ENCODE peak calls at places on chromosomes 12 and 14, in four cellular contexts. One of them, this sample, is unnamed. For H3K4me1 and H3K36me3, the result is how much of the 10 kb centered on the place peaks cover.

GRCh38 chr12:104686196-104686595 is 229.4 kb downstream of the CHST11 start:
- DNase-seq in K562: no peak
- DNase-seq in tibial nerve: no peak
- DNase-seq in heart left ventricle: no peak
- DNase-seq in this sample: no peak

GRCh38 chr12:47838286-47838931 is 18.7 kb upstream of the HDAC7 start:
- DNase-seq in K562: peak
- DNase-seq in tibial nerve: no peak
- DNase-seq in heart left ventricle: no peak
- DNase-seq in this sample: no peak

GRCh38 chr14:23056257-23056955 is 914 bp downstream of the CDH24 start:
- DNase-seq in K562: peak
- DNase-seq in tibial nerve: no peak
- DNase-seq in heart left ventricle: peak
- DNase-seq in this sample: peak

GRCh38 chr12:72365151-72365550 is 93.0 kb downstream of the TRHDE start:
- DNase-seq in K562: no peak
- DNase-seq in tibial nerve: no peak
- DNase-seq in heart left ventricle: no peak
- DNase-seq in this sample: no peak

GRCh38 chr12:92077530-92077929 is 68.1 kb downstream of the BTG1 start:
- DNase-seq in K562: no peak
- DNase-seq in tibial nerve: no peak
- DNase-seq in heart left ventricle: no peak
- DNase-seq in this sample: no peak

GRCh38 chr12:131947482-131948027 is 2.2 kb upstream of the EP400 start:
- DNase-seq in K562: no peak
- DNase-seq in tibial nerve: no peak
- DNase-seq in heart left ventricle: no peak
- DNase-seq in this sample: no peak

GRCh38 chr12:108302471-108303311 is 36.4 kb downstream of the CMKLR1 start:
- DNase-seq in K562: no peak
- DNase-seq in tibial nerve: peak
- DNase-seq in heart left ventricle: peak
- DNase-seq in this sample: peak

GRCh38 chr12:75081305-75081704 is 128.3 kb downstream of the KCNC2 start:
- DNase-seq in K562: no peak
- DNase-seq in tibial nerve: no peak
- DNase-seq in heart left ventricle: no peak
- DNase-seq in this sample: no peak

GRCh38 chr12:109612975-109613502 is 39.4 kb downstream of the MVK start:
- DNase-seq in K562: peak
- DNase-seq in tibial nerve: no peak
- DNase-seq in heart left ventricle: no peak
- DNase-seq in this sample: no peak

GRCh38 chr14:53226553-53226952 is 73.4 kb upstream of the DDHD1 start:
- DNase-seq in K562: no peak
- DNase-seq in tibial nerve: no peak
- DNase-seq in heart left ventricle: peak
- DNase-seq in this sample: peak

GRCh38 chr12:28683371-28683770 is 465.7 kb upstream of the FAR2 start:
- DNase-seq in K562: no peak
- DNase-seq in tibial nerve: no peak
- DNase-seq in heart left ventricle: no peak
- DNase-seq in this sample: no peak

GRCh38 chr14:23008836-23009235 is 1.1 kb downstream of the C14orf93 start:
- DNase-seq in K562: peak
- DNase-seq in tibial nerve: no peak
- DNase-seq in heart left ventricle: no peak
- DNase-seq in this sample: no peak

GRCh38 chr12:113261847-113262470 is 40.7 kb downstream of the TPCN1 start:
- DNase-seq in K562: no peak
- DNase-seq in tibial nerve: no peak
- DNase-seq in heart left ventricle: no peak
- DNase-seq in this sample: no peak

GRCh38 chr12:19148860-19149259 is 19.3 kb downstream of the PLEKHA5 start:
- DNase-seq in K562: no peak
- DNase-seq in tibial nerve: no peak
- DNase-seq in heart left ventricle: no peak
- DNase-seq in this sample: no peak

GRCh38 chr14:103314496-103315277 is 19.4 kb upstream of the EIF5 start:
- DNase-seq in K562: peak
- DNase-seq in tibial nerve: no peak
- DNase-seq in heart left ventricle: no peak
- DNase-seq in this sample: no peak

GRCh38 chr14:101991336-101991735 is 27.0 kb downstream of the DYNC1H1 start:
- DNase-seq in K562: no peak
- DNase-seq in tibial nerve: no peak
- DNase-seq in heart left ventricle: no peak
- DNase-seq in this sample: no peak

GRCh38 chr14:105485720-105486332 is 860 bp upstream of the CRIP1 start:
- DNase-seq in K562: peak
- DNase-seq in tibial nerve: no peak
- DNase-seq in heart left ventricle: peak
- DNase-seq in this sample: no peak

GRCh38 chr14:75334191-75335051 is 55.8 kb downstream of the FOS start:
- DNase-seq in K562: no peak
- DNase-seq in tibial nerve: no peak
- DNase-seq in heart left ventricle: peak
- DNase-seq in this sample: peak

GRCh38 chr12:46342562-46343033 is 30.0 kb downstream of the SLC38A2 start:
- DNase-seq in K562: peak
- DNase-seq in tibial nerve: no peak
- DNase-seq in heart left ventricle: peak
- DNase-seq in this sample: no peak

GRCh38 chr12:9867531-9867930 is 1.6 kb downstream of the CLEC2B start:
- DNase-seq in K562: no peak
- DNase-seq in tibial nerve: no peak
- DNase-seq in heart left ventricle: no peak
- DNase-seq in this sample: no peak

GRCh38 chr12:5433081-5433839 is 1.4 kb downstream of the NTF3 start:
- DNase-seq in K562: no peak
- DNase-seq in tibial nerve: no peak
- DNase-seq in heart left ventricle: peak
- DNase-seq in this sample: no peak

GRCh38 chr12:124607681-124608425 is 40.4 kb upstream of the NCOR2 start:
- DNase-seq in K562: no peak
- DNase-seq in tibial nerve: no peak
- DNase-seq in heart left ventricle: no peak
- DNase-seq in this sample: no peak

GRCh38 chr12:120209851-120210250 is 8.9 kb upstream of the RPLP0 start:
- DNase-seq in K562: no peak
- DNase-seq in tibial nerve: no peak
- DNase-seq in heart left ventricle: no peak
- DNase-seq in this sample: no peak

GRCh38 chr12:20395791-20396550 is 27.6 kb downstream of the PDE3A start:
- DNase-seq in K562: no peak
- DNase-seq in tibial nerve: no peak
- DNase-seq in heart left ventricle: peak
- DNase-seq in this sample: no peak

GRCh38 chr12:9039397-9039977 is 50.1 kb downstream of the KLRG1 start:
- DNase-seq in K562: peak
- DNase-seq in tibial nerve: no peak
- DNase-seq in heart left ventricle: no peak
- DNase-seq in this sample: no peak

GRCh38 chr14:101973356-101973755 is 9.0 kb downstream of the DYNC1H1 start:
- DNase-seq in K562: no peak
- DNase-seq in tibial nerve: no peak
- DNase-seq in heart left ventricle: no peak
- DNase-seq in this sample: no peak

GRCh38 chr12:76018111-76018510 is 13.5 kb downstream of the PHLDA1 start:
- DNase-seq in K562: no peak
- DNase-seq in tibial nerve: no peak
- DNase-seq in heart left ventricle: peak
- DNase-seq in this sample: no peak

GRCh38 chr12:88299567-88300101 is 157.5 kb downstream of the TMTC3 start:
- DNase-seq in K562: peak
- DNase-seq in tibial nerve: no peak
- DNase-seq in heart left ventricle: no peak
- DNase-seq in this sample: no peak

GRCh38 chr12:6696690-6697583 is 3.7 kb downstream of the PIANP start:
- DNase-seq in K562: no peak
- DNase-seq in tibial nerve: no peak
- DNase-seq in heart left ventricle: no peak
- DNase-seq in this sample: no peak

GRCh38 chr14:100692859-100693558 is 33.7 kb upstream of the DLK1 start:
- DNase-seq in K562: no peak
- DNase-seq in tibial nerve: no peak
- DNase-seq in heart left ventricle: no peak
- DNase-seq in this sample: no peak
- H3K4me1 ChIP-seq in K562: under half
- H3K4me1 ChIP-seq in tibial nerve: under half
- H3K4me1 ChIP-seq in heart left ventricle: under half
- H3K4me1 ChIP-seq in this sample: under half

GRCh38 chr14:56587701-56588100 is 8.1 kb downstream of the TMEM260 start:
- DNase-seq in K562: no peak
- DNase-seq in tibial nerve: no peak
- DNase-seq in heart left ventricle: no peak
- DNase-seq in this sample: no peak
- H3K36me3 ChIP-seq in K562: under half
- H3K36me3 ChIP-seq in tibial nerve: under half
- H3K36me3 ChIP-seq in heart left ventricle: under half
- H3K36me3 ChIP-seq in this sample: under half

DNA sequence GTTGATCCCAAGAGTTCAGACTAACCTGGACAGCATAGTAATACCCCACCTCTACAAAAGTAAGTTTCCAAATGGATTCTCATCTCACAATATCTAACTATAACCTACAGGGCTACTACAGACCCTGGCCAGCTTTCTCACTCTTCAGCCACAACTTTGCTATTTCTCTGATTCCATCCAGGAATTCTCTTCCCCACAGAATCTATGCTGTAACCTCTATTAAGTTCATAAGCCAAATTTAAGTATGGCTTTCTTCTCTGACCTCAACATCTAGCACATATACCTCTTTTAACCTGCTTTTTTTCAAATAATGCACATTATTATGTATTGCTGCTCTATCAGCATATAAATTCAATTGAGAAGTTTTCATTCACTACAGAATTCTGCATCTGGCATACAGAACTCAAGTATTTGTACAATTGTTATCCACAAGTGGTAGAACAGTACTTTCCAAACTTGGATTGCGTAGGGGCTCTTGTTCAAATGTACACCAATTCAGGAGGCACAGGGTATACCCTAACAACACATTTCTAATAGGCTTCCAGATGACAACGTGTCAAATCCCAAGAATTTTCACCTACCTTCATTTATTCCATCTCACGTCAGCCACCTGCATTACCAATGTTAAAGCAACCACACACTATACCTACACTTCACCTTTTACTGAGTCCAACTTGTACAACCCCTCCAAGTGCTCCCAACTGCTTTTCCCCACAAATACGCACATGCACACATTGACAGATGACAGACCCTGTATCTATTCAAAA is 3.8 kb downstream of the RPS29 start:
- DNase-seq in K562: no peak
- DNase-seq in tibial nerve: no peak
- DNase-seq in heart left ventricle: no peak
- DNase-seq in this sample: no peak
- TF ChIP-seq POLR2A in K562: peak
- TF ChIP-seq POLR2A in tibial nerve: no peak
- TF ChIP-seq POLR2A in heart left ventricle: no peak
- TF ChIP-seq POLR2A in this sample: no peak

GRCh38 chr14:85296466-85297210 is 233.3 kb upstream of the FLRT2 start:
- DNase-seq in K562: no peak
- DNase-seq in tibial nerve: no peak
- DNase-seq in heart left ventricle: no peak
- DNase-seq in this sample: no peak
- H3K4me1 ChIP-seq in K562: under half
- H3K4me1 ChIP-seq in tibial nerve: under half
- H3K4me1 ChIP-seq in heart left ventricle: under half
- H3K4me1 ChIP-seq in this sample: under half

GRCh38 chr14:69375182-69375581 is 22.9 kb downstream of the ERH start:
- DNase-seq in K562: no peak
- DNase-seq in tibial nerve: no peak
- DNase-seq in heart left ventricle: no peak
- DNase-seq in this sample: no peak

GRCh38 chr14:69375722-69376121 is 22.4 kb downstream of the ERH start:
- DNase-seq in K562: no peak
- DNase-seq in tibial nerve: no peak
- DNase-seq in heart left ventricle: no peak
- DNase-seq in this sample: no peak

GRCh38 chr14:69376439-69376838 is 21.7 kb downstream of the ERH start:
- DNase-seq in K562: no peak
- DNase-seq in tibial nerve: no peak
- DNase-seq in heart left ventricle: no peak
- DNase-seq in this sample: no peak

GRCh38 chr14:69374235-69374634 is 23.9 kb downstream of the ERH start:
- DNase-seq in K562: no peak
- DNase-seq in tibial nerve: no peak
- DNase-seq in heart left ventricle: no peak
- DNase-seq in this sample: no peak

GRCh38 chr14:69378274-69378673 is 19.8 kb downstream of the ERH start:
- DNase-seq in K562: no peak
- DNase-seq in tibial nerve: no peak
- DNase-seq in heart left ventricle: no peak
- DNase-seq in this sample: no peak
- H3K36me3 ChIP-seq in K562: half or more
- H3K36me3 ChIP-seq in tibial nerve: under half
- H3K36me3 ChIP-seq in heart left ventricle: under half
- H3K36me3 ChIP-seq in this sample: under half

GRCh38 chr12:52200783-52201519 is 9.1 kb upstream of the KRT80 start:
- DNase-seq in K562: no peak
- DNase-seq in tibial nerve: no peak
- DNase-seq in heart left ventricle: no peak
- DNase-seq in this sample: no peak

GRCh38 chr12:52201520-52201839 is 9.7 kb upstream of the KRT80 start:
- DNase-seq in K562: no peak
- DNase-seq in tibial nerve: no peak
- DNase-seq in heart left ventricle: no peak
- DNase-seq in this sample: no peak

GRCh38 chr12:52203126-52203921 is 11.5 kb upstream of the KRT80 start:
- DNase-seq in K562: peak
- DNase-seq in tibial nerve: peak
- DNase-seq in heart left ventricle: peak
- DNase-seq in this sample: peak

GRCh38 chr12:52204095-52204930 is 12.5 kb upstream of the KRT80 start:
- DNase-seq in K562: no peak
- DNase-seq in tibial nerve: peak
- DNase-seq in heart left ventricle: no peak
- DNase-seq in this sample: no peak

GRCh38 chr12:52202361-52203078 is 10.7 kb upstream of the KRT80 start:
- DNase-seq in K562: no peak
- DNase-seq in tibial nerve: no peak
- DNase-seq in heart left ventricle: no peak
- DNase-seq in this sample: no peak
- TF ChIP-seq POLR2A in K562: no peak
- TF ChIP-seq POLR2A in tibial nerve: no peak
- TF ChIP-seq POLR2A in heart left ventricle: no peak
- TF ChIP-seq POLR2A in this sample: no peak